ENCODE peak calls at places on chromosomes 6 and 20, in five cellular contexts. One of them, this sample, is unnamed.

GRCh38 chr20:49562341-49563014 is 5.5 kb downstream of the PTGIS start:
- DNase-seq in coronary artery: peak
- DNase-seq in MG63: peak
- DNase-seq in DND-41: no peak
- DNase-seq in pancreas: no peak
- DNase-seq in this sample: no peak

GRCh38 chr6:159487636-159488035 is 205.4 kb downstream of the SOD2 start:
- DNase-seq in coronary artery: no peak
- DNase-seq in MG63: no peak
- DNase-seq in DND-41: no peak
- DNase-seq in pancreas: no peak
- DNase-seq in this sample: no peak

GRCh38 chr6:90144396-90144795 is 152.2 kb downstream of the BACH2 start:
- DNase-seq in coronary artery: no peak
- DNase-seq in MG63: no peak
- DNase-seq in DND-41: no peak
- DNase-seq in pancreas: no peak
- DNase-seq in this sample: no peak

GRCh38 chr20:40714109-40714508 is 25.1 kb upstream of the MAFB start:
- DNase-seq in coronary artery: no peak
- DNase-seq in MG63: no peak
- DNase-seq in DND-41: no peak
- DNase-seq in pancreas: no peak
- DNase-seq in this sample: no peak

GRCh38 chr20:47597090-47597489 is 95.4 kb downstream of the NCOA3 start:
- DNase-seq in coronary artery: no peak
- DNase-seq in MG63: no peak
- DNase-seq in DND-41: no peak
- DNase-seq in pancreas: no peak
- DNase-seq in this sample: no peak

GRCh38 chr20:47348539-47349142 is 7.9 kb downstream of the ZMYND8 start:
- DNase-seq in coronary artery: no peak
- DNase-seq in MG63: no peak
- DNase-seq in DND-41: no peak
- DNase-seq in pancreas: no peak
- DNase-seq in this sample: no peak

GRCh38 chr20:62641749-62642665 is at the start of gene SLCO4A1:
- DNase-seq in coronary artery: no peak
- DNase-seq in MG63: peak
- DNase-seq in DND-41: peak
- DNase-seq in pancreas: peak
- DNase-seq in this sample: peak

GRCh38 chr6:13375360-13375878 is 47.1 kb upstream of the TBC1D7 start:
- DNase-seq in coronary artery: no peak
- DNase-seq in MG63: no peak
- DNase-seq in DND-41: no peak
- DNase-seq in pancreas: no peak
- DNase-seq in this sample: peak

GRCh38 chr6:36488221-36488620 is 45.4 kb downstream of the KCTD20 start:
- DNase-seq in coronary artery: no peak
- DNase-seq in MG63: no peak
- DNase-seq in DND-41: no peak
- DNase-seq in pancreas: no peak
- DNase-seq in this sample: no peak

GRCh38 chr20:36565520-36565919 is 7.9 kb upstream of the TGIF2 start:
- DNase-seq in coronary artery: no peak
- DNase-seq in MG63: no peak
- DNase-seq in DND-41: no peak
- DNase-seq in pancreas: no peak
- DNase-seq in this sample: no peak

GRCh38 chr20:17510548-17510947 is 20.6 kb downstream of the BFSP1 start:
- DNase-seq in coronary artery: peak
- DNase-seq in MG63: no peak
- DNase-seq in DND-41: no peak
- DNase-seq in pancreas: no peak
- DNase-seq in this sample: no peak

GRCh38 chr20:21225215-21225947 is 77.8 kb upstream of the XRN2 start:
- DNase-seq in coronary artery: no peak
- DNase-seq in MG63: no peak
- DNase-seq in DND-41: no peak
- DNase-seq in pancreas: no peak
- DNase-seq in this sample: no peak

GRCh38 chr20:30912006-30912660 is 345.3 kb upstream of the DEFB115 start:
- DNase-seq in coronary artery: no peak
- DNase-seq in MG63: no peak
- DNase-seq in DND-41: no peak
- DNase-seq in pancreas: no peak
- DNase-seq in this sample: no peak

GRCh38 chr6:72646604-72647485 is 25.0 kb downstream of the KCNQ5 start:
- DNase-seq in coronary artery: no peak
- DNase-seq in MG63: no peak
- DNase-seq in DND-41: no peak
- DNase-seq in pancreas: no peak
- DNase-seq in this sample: no peak

GRCh38 chr6:152034631-152035030 is 227.1 kb downstream of the ESR1 start:
- DNase-seq in coronary artery: no peak
- DNase-seq in MG63: no peak
- DNase-seq in DND-41: no peak
- DNase-seq in pancreas: no peak
- DNase-seq in this sample: no peak

GRCh38 chr20:11452326-11452725 is 465.4 kb upstream of the BTBD3 start:
- DNase-seq in coronary artery: no peak
- DNase-seq in MG63: no peak
- DNase-seq in DND-41: no peak
- DNase-seq in pancreas: no peak
- DNase-seq in this sample: no peak

GRCh38 chr6:30741789-30742315 is 635 bp downstream of the FLOT1 start:
- DNase-seq in coronary artery: peak
- DNase-seq in MG63: no peak
- DNase-seq in DND-41: no peak
- DNase-seq in pancreas: no peak
- DNase-seq in this sample: no peak

GRCh38 chr6:53725791-53726575 is 60.4 kb upstream of the KLHL31 start:
- DNase-seq in coronary artery: peak
- DNase-seq in MG63: peak
- DNase-seq in DND-41: peak
- DNase-seq in pancreas: peak
- DNase-seq in this sample: peak

GRCh38 chr20:26208296-26209091 is 511.8 kb upstream of the ZNF337 start:
- DNase-seq in coronary artery: no peak
- DNase-seq in MG63: peak
- DNase-seq in DND-41: no peak
- DNase-seq in pancreas: no peak
- DNase-seq in this sample: no peak

GRCh38 chr20:40276291-40276690 is 412.7 kb downstream of the MAFB start:
- DNase-seq in coronary artery: no peak
- DNase-seq in MG63: no peak
- DNase-seq in DND-41: no peak
- DNase-seq in pancreas: no peak
- DNase-seq in this sample: no peak

GRCh38 chr6:167113935-167114910 is 8.7 kb upstream of the CCR6 start:
- DNase-seq in coronary artery: no peak
- DNase-seq in MG63: no peak
- DNase-seq in DND-41: no peak
- DNase-seq in pancreas: no peak
- DNase-seq in this sample: no peak

GRCh38 chr6:24719125-24719931 is at the start of gene C6orf62:
- DNase-seq in coronary artery: no peak
- DNase-seq in MG63: no peak
- DNase-seq in DND-41: peak
- DNase-seq in pancreas: peak
- DNase-seq in this sample: no peak

GRCh38 chr20:1124416-1124815 is 6.0 kb downstream of the PSMF1 start:
- DNase-seq in coronary artery: no peak
- DNase-seq in MG63: no peak
- DNase-seq in DND-41: no peak
- DNase-seq in pancreas: no peak
- DNase-seq in this sample: no peak

GRCh38 chr6:20096506-20096905 is 115.8 kb downstream of the MBOAT1 start:
- DNase-seq in coronary artery: no peak
- DNase-seq in MG63: no peak
- DNase-seq in DND-41: no peak
- DNase-seq in pancreas: no peak
- DNase-seq in this sample: no peak

GRCh38 chr20:17849901-17850673 is 118.5 kb downstream of the SNX5 start:
- DNase-seq in coronary artery: peak
- DNase-seq in MG63: peak
- DNase-seq in DND-41: no peak
- DNase-seq in pancreas: no peak
- DNase-seq in this sample: no peak

GRCh38 chr6:21133902-21134301 is 459.6 kb upstream of the SOX4 start:
- DNase-seq in coronary artery: no peak
- DNase-seq in MG63: no peak
- DNase-seq in DND-41: no peak
- DNase-seq in pancreas: no peak
- DNase-seq in this sample: no peak
- H3K4me3 ChIP-seq in coronary artery: no peak
- H3K4me3 ChIP-seq in MG63: no peak
- H3K4me3 ChIP-seq in DND-41: no peak
- H3K4me3 ChIP-seq in pancreas: no peak
- H3K4me3 ChIP-seq in this sample: no peak

DNA sequence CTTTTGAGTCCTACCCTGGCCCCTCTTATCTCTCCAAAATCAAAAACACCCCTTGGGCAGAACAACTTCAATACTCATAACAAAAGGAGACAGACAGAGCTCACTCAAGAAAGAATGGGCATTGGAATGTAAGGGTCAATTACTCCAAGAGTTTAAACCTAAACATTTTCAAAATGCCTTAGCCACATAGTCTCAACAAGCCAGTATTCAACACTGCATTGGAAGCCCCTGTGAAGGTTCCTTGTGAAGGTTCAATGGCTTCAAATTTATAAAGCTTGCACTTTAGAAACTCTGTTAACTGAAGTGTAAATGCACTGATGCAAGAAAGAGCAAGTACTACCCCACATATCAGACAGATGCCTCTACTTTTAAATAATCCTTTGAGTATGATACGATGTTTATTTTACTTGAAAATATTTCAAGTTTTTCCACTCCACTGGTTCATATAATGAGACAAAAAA is 139.1 kb upstream of the LAMP5 start:
- DNase-seq in coronary artery: no peak
- DNase-seq in MG63: no peak
- DNase-seq in DND-41: no peak
- DNase-seq in pancreas: no peak
- DNase-seq in this sample: no peak
- H3K4me3 ChIP-seq in coronary artery: no peak
- H3K4me3 ChIP-seq in MG63: no peak
- H3K4me3 ChIP-seq in DND-41: no peak
- H3K4me3 ChIP-seq in pancreas: no peak
- H3K4me3 ChIP-seq in this sample: no peak

DNA sequence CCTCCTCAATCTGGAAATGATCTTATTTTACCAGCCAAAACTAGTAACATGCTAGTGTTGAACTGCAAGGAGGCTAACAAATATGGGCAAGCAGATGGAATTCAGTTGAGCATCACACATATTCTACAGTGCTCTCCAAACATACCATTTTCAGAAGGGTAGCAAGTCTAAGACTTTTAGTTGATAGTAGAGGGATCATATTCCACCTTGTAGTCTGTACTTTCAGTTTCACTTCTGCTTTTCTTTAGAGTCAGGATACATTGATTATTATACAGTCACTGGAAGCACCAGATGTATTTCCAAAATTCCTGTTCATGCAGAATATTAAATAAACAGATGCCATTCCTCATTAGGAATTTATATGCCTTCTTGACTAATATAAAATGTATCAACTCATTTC is 361.9 kb downstream of the CENPW start:
- DNase-seq in coronary artery: no peak
- DNase-seq in MG63: no peak
- DNase-seq in DND-41: no peak
- DNase-seq in pancreas: no peak
- DNase-seq in this sample: no peak
- H3K4me3 ChIP-seq in coronary artery: peak
- H3K4me3 ChIP-seq in MG63: no peak
- H3K4me3 ChIP-seq in DND-41: peak
- H3K4me3 ChIP-seq in pancreas: no peak
- H3K4me3 ChIP-seq in this sample: peak

GRCh38 chr6:26360451-26361416 is 4.3 kb upstream of the BTN3A2 start:
- DNase-seq in coronary artery: peak
- DNase-seq in MG63: no peak
- DNase-seq in DND-41: no peak
- DNase-seq in pancreas: no peak
- DNase-seq in this sample: peak
- H3K4me3 ChIP-seq in coronary artery: no peak
- H3K4me3 ChIP-seq in MG63: no peak
- H3K4me3 ChIP-seq in DND-41: no peak
- H3K4me3 ChIP-seq in pancreas: no peak
- H3K4me3 ChIP-seq in this sample: peak

GRCh38 chr6:51108563-51109234 is 290.0 kb downstream of the TFAP2B start:
- DNase-seq in coronary artery: no peak
- DNase-seq in MG63: no peak
- DNase-seq in DND-41: no peak
- DNase-seq in pancreas: no peak
- DNase-seq in this sample: no peak

GRCh38 chr6:51107769-51108203 is 289.1 kb downstream of the TFAP2B start:
- DNase-seq in coronary artery: no peak
- DNase-seq in MG63: no peak
- DNase-seq in DND-41: no peak
- DNase-seq in pancreas: no peak
- DNase-seq in this sample: no peak

DNA sequence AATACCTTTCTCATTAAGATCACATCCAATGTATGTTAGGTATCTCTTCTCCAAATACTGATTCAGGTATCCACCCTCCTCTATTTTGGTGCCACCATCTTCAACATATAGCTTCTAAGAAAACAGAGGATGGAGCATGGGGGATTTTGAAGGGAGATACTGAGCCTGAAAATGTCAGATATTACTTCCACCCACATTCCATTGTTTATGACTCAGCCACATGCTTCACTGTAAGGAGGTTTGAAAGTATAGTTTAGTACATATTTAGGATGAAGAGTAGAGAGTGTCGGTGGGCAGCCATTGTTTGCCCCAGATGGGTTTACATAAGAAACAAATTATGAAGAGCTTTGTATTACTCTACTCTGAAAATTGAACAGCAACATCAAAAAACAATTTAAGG is 286.7 kb downstream of the TFAP2B start:
- DNase-seq in coronary artery: no peak
- DNase-seq in MG63: no peak
- DNase-seq in DND-41: no peak
- DNase-seq in pancreas: no peak
- DNase-seq in this sample: no peak
- H3K4me3 ChIP-seq in coronary artery: no peak
- H3K4me3 ChIP-seq in MG63: no peak
- H3K4me3 ChIP-seq in DND-41: no peak
- H3K4me3 ChIP-seq in pancreas: no peak
- H3K4me3 ChIP-seq in this sample: no peak